ENCODE peak calls at places on chromosomes 5 and 9, in five cellular contexts. W, Z, G, K and A are unnamed samples.

GRCh38 chr5:135600971-135601381 is 22.2 kb upstream of the CXCL14 start:
- DNase-seq in W (no peak), Z (no peak), G (no peak), K (no peak), A (no peak)

GRCh38 chr9:82363666-82364065 is 375.1 kb downstream of the SPATA31D1 start:
- DNase-seq in K (no peak), Z (no peak), W (no peak), G (no peak), A (no peak)

GRCh38 chr5:168128556-168128955 is 162.9 kb upstream of the WWC1 start:
- DNase-seq in G (peak; percentile 5), Z (no peak), K (no peak), W (no peak), A (no peak)

GRCh38 chr5:25544652-25545249 is 900.0 kb upstream of the CDH10 start:
- DNase-seq in Z (peak; percentile 89), G (no peak), W (peak; percentile 64), K (no peak), A (peak; percentile 32)

GRCh38 chr9:73357607-73358006 is 205.9 kb downstream of the ANXA1 start:
- DNase-seq in G (no peak), K (no peak), W (no peak), Z (no peak), A (no peak)

GRCh38 chr9:125544988-125545651 is 161.9 kb downstream of the MAPKAP1 start:
- DNase-seq in K (no peak), G (peak; percentile 75), Z (no peak), W (no peak), A (peak; percentile 73)

GRCh38 chr5:153584131-153584530 is 93.7 kb downstream of the GRIA1 start:
- DNase-seq in Z (no peak), K (no peak), G (no peak), W (no peak), A (no peak)

GRCh38 chr9:131583836-131584555 is 38.7 kb downstream of the PRRT1B start:
- DNase-seq in K (no peak), G (no peak), W (no peak), Z (no peak), A (no peak)

GRCh38 chr9:12785251-12785880 is 10.5 kb downstream of the LURAP1L start:
- DNase-seq in K (peak; percentile 58), G (peak; percentile 28), W (no peak), Z (no peak), A (no peak)

GRCh38 chr5:56094579-56095361 is 100.0 kb upstream of the IL6ST start:
- DNase-seq in K (no peak), W (no peak), G (no peak), Z (no peak), A (no peak)

GRCh38 chr5:139710370-139711066 is 62.4 kb downstream of the CXXC5 start:
- DNase-seq in Z (peak; percentile 93), K (peak; percentile 74), G (peak; percentile 79), W (peak; percentile 63), A (no peak)

GRCh38 chr5:134245101-134245604 is 19.3 kb upstream of the PPP2CA start:
- DNase-seq in Z (peak; percentile 52), G (peak; percentile 76), W (peak; percentile 18), K (no peak), A (no peak)

GRCh38 chr5:147892696-147893296 is 13.5 kb downstream of the C5orf46 start:
- DNase-seq in W (no peak), Z (peak; percentile 75), K (no peak), G (no peak), A (peak; percentile 97)

DNA sequence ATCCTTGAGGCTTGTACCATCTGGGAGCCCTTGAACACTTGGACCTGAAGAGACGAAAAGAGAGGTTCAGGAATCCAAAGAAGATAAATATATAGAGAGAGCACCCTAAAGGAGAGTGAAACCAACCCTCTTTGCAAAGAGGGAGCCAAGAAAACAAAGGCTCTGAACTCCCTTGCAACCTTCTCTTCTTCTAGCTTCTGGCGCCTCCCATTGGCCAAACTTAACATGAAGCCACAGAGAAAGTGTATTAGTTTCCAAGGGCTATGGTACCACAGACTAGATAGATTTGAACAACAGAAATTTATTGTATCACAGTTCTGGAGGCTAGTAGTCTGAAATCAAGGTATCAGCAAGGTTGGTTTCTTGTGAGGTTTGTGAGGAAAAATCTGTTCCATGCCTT is 175.1 kb downstream of the HCN1 start:
- DNase-seq in W (peak; percentile 71), K (no peak), Z (peak; percentile 87), G (peak; percentile 19), A (peak; percentile 2)
- H3K4me3 ChIP-seq in W (no peak overlapping the region), K (no peak overlapping the region), Z (no peak overlapping the region), G (no peak overlapping the region), A (no peak overlapping the region)

DNA sequence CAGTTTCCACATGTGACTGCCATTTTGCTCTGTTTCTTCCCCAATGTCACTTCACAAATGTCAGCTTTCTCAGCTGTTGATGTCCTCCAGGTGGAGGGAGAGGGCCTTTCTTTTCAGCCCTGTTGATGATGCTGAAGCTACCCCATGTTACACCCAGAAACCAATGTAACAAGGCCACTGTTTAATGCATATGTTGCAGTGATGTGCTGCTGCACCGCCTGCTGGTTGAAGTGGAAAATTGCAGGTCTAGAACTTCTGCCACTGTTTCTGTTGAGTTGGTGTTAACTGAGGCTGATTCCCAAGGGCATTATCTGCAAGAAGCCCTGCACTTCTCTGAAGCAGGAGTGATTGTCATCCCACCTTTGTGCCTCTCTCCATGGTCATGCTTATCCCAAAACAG is 428.4 kb downstream of the KDM4C start:
- DNase-seq in G (peak; percentile 21), Z (peak; percentile 64), K (no peak), W (no peak), A (peak; percentile 15)
- TF ChIP-seq CTCF in G (peak; percentile 76), Z (peak; percentile 89), K (peak; percentile 48), W (peak; percentile 62), A (peak; percentile 80)

DNA sequence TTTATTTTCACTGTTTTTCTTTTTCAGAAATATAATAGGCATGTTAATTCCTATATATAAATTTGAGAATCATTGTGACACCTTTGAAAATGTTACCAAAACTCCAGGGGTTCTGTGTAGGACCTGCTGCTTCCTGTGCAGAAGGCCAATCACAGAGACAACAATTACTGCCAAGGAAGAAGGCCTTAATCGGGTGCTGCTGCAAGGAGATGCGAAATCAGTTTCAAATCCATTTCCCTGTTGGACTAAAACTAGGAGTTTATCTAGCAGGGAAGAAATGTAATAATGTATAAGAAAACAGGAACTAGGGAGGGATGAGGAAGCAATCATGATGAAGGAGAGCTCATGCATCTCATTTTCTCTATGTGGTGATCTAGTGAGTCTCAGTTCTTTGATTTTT is 209.7 kb upstream of the NUDT12 start:
- DNase-seq in W (no peak), Z (no peak), K (no peak), G (no peak), A (no peak)
- H3K4me3 ChIP-seq in W (no peak overlapping the region), Z (no peak overlapping the region), K (no peak overlapping the region), G (no peak overlapping the region), A (no peak overlapping the region)

GRCh38 chr9:127791085-127791484 is 5.3 kb downstream of the CDK9 start:
- DNase-seq in Z (no peak), K (no peak), W (no peak), G (no peak), A (no peak)
- TF ChIP-seq CTCF in Z (peak; percentile 9), K (no peak), W (no peak), G (no peak), A (no peak)

GRCh38 chr9:122406264-122406890 is 35.6 kb downstream of the PTGS1 start:
- DNase-seq in K (no peak), G (no peak), Z (no peak), W (no peak), A (no peak)
- H3K4me3 ChIP-seq in K (no peak overlapping the region), G (no peak overlapping the region), Z (no peak overlapping the region), W (no peak overlapping the region), A (no peak overlapping the region)

GRCh38 chr9:95772320-95773060 is 103.0 kb upstream of the ERCC6L2 start:
- DNase-seq in Z (peak; percentile 72), W (peak; percentile 75), K (peak; percentile 83), G (peak; percentile 78), A (peak; percentile 54)
- TF ChIP-seq CTCF in Z (no peak), W (no peak), K (no peak), G (no peak), A (no peak)

GRCh38 chr5:63164838-63165237 is 586.2 kb downstream of the LRRC70 start:
- DNase-seq in Z (no peak), G (no peak), K (no peak), W (no peak), A (no peak)

DNA sequence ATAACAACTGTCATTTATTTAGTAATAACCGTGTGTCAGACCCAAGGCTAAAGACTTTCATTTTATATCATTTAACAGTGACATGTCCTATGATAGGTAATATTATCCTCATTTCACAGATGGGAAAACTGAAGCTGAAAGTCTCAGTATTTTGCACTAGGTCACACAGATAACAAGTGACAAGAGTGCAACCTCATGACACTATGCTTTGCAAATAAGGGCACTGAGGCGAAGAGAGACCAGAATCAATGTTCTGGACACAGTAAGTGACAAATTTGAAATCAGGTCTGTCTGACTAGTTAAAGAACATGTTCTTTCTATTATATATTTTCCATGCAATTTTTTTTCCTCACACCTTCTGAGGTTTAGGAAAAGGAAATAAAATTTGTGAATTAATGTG is 585.7 kb downstream of the LRRC70 start:
- DNase-seq in W (no peak), Z (no peak), K (no peak), G (no peak), A (no peak)
- H3K4me3 ChIP-seq in W (no peak overlapping the region), Z (no peak overlapping the region), K (no peak overlapping the region), G (no peak overlapping the region), A (no peak overlapping the region)